ENCODE peak calls at places on chromosomes 3 and 15, in five cellular contexts. Z, A, M, D and E are unnamed samples.

GRCh38 chr3:118781879-118782278 is 252.8 kb downstream of the IGSF11 start:
- DNase-seq in A (no peak), D (no peak), M (no peak), Z (no peak), E (no peak)

GRCh38 chr15:25859838-25860645 is 3.1 kb downstream of the ATP10A start:
- DNase-seq in A (no peak), D (no peak), Z (peak; percentile 31), M (no peak), E (peak; percentile 72)

GRCh38 chr3:54830658-54831057 is 97.2 kb downstream of the LRTM1 start:
- DNase-seq in D (no peak), A (peak; percentile 6), Z (peak; percentile 12), M (no peak), E (no peak)

GRCh38 chr15:32840481-32841245 is 122.9 kb downstream of the GREM1 start:
- DNase-seq in A (no peak), M (no peak), Z (no peak), D (no peak), E (no peak)

GRCh38 chr3:33146791-33147445 is 33.1 kb downstream of the CRTAP start:
- DNase-seq in D (no peak), A (peak; percentile 65), M (no peak), Z (no peak), E (no peak)

GRCh38 chr3:89032331-89033063 is 74.9 kb upstream of the EPHA3 start:
- DNase-seq in A (no peak), M (no peak), D (no peak), Z (no peak), E (no peak)

GRCh38 chr3:31170932-31171670 is 276.6 kb upstream of the GADL1 start:
- DNase-seq in D (no peak), A (no peak), Z (no peak), M (no peak), E (no peak)

GRCh38 chr15:35349916-35350315 is 196.0 kb downstream of the DPH6 start:
- DNase-seq in D (peak; percentile 37), Z (no peak), A (no peak), M (no peak), E (no peak)